ENCODE peak calls at places on chromosomes 13 and 19, in six cellular contexts. U is neuronal stem cell, A is mesenchymal stem cell, B is H9, O is H1, J is trophoblast cell. K is an unnamed sample.

GRCh38 chr13:33276581-33276980 is 9.0 kb downstream of the STARD13 start:
- DNase-seq in A (no peak), O (no peak), J (no peak), B (no peak), U (no peak), K (no peak)

GRCh38 chr19:50639121-50640112 is at the start of gene SYT3:
- DNase-seq in A (no peak), J (no peak), O (no peak), U (peak), B (peak), K (peak)

GRCh38 chr13:101545521-101545920 is 93.0 kb downstream of the ITGBL1 start:
- DNase-seq in J (no peak), U (no peak), O (no peak), A (no peak), B (no peak), K (peak)

GRCh38 chr13:77429320-77430142 is 102.6 kb upstream of the MYCBP2 start:
- DNase-seq in B (no peak), U (no peak), J (no peak), O (no peak), A (no peak), K (no peak)

GRCh38 chr19:17866312-17867012 is 5.3 kb upstream of the SLC5A5 start:
- DNase-seq in B (no peak), A (no peak), U (no peak), O (no peak), J (no peak), K (no peak)

GRCh38 chr19:29823581-29824330 is 12.0 kb downstream of the CCNE1 start:
- DNase-seq in U (no peak), B (no peak), A (no peak), J (no peak), O (no peak), K (no peak)

GRCh38 chr19:23118400-23118799 is 1.6 kb downstream of the ZNF730 start:
- DNase-seq in B (peak), O (peak), U (no peak), A (no peak), J (peak), K (no peak)

GRCh38 chr19:41426952-41427646 is at the start of gene B3GNT8:
- DNase-seq in U (peak), A (peak), J (peak), B (peak), O (peak), K (peak)

GRCh38 chr13:93368705-93369104 is 142.1 kb downstream of the GPC6 start:
- DNase-seq in U (no peak), J (no peak), A (no peak), O (no peak), B (no peak), K (no peak)

GRCh38 chr19:8641908-8642547 is 11.6 kb downstream of the NFILZ start:
- DNase-seq in B (no peak), O (no peak), J (no peak), A (peak), U (no peak), K (peak)

GRCh38 chr13:45108716-45109706 is 11.3 kb upstream of the GTF2F2 start:
- DNase-seq in B (peak), O (no peak), J (no peak), A (peak), U (no peak), K (peak)

GRCh38 chr19:7624810-7625209 is 4.5 kb downstream of the XAB2 start:
- DNase-seq in J (no peak), O (no peak), A (no peak), B (no peak), U (no peak), K (no peak)

GRCh38 chr19:7620442-7621412 is 8.6 kb downstream of the XAB2 start:
- DNase-seq in B (no peak), A (no peak), J (no peak), U (no peak), O (no peak), K (no peak)

GRCh38 chr19:7623725-7624603 is 5.4 kb downstream of the XAB2 start:
- DNase-seq in O (no peak), J (no peak), B (no peak), A (no peak), U (no peak), K (no peak)

GRCh38 chr19:7625763-7626372 is 3.5 kb downstream of the XAB2 start:
- DNase-seq in B (no peak), A (no peak), U (no peak), J (no peak), O (no peak), K (no peak)

GRCh38 chr19:7622933-7623685 is 6.2 kb downstream of the XAB2 start:
- DNase-seq in B (no peak), A (no peak), O (no peak), U (no peak), J (no peak), K (no peak)
- H3K14ac ChIP-seq in B (no peak), A (no peak), O (no peak), U (no peak), J (no peak), K (no peak)

GRCh38 chr13:25394661-25395060 is 22.9 kb downstream of the ATP8A2 start:
- DNase-seq in J (no peak), B (no peak), U (no peak), O (no peak), A (no peak), K (no peak)

GRCh38 chr13:25397763-25398162 is 26.0 kb downstream of the ATP8A2 start:
- DNase-seq in A (no peak), O (no peak), B (no peak), J (no peak), U (no peak), K (no peak)

DNA sequence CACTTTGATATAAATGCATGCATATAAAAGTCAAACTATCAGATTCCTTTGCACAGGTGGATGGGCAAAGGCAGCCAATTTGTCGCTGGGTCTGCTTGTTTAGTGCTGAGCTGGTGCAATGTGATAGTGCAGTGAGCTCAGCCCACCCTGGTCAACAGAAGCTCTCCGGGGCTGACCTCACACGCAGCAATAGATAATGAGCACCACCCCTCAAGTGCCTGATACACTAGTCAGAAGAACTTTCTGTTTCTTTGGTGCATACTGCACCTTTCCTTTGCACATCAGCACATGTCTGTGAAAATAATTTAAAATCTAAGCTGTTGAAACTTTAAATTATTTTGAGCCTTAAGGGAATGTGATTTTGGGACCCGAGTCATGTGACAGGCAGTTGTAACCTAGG is 20.2 kb downstream of the ATP8A2 start:
- DNase-seq in J (no peak), A (no peak), B (no peak), U (no peak), O (no peak), K (no peak)
- H3K14ac ChIP-seq in J (no peak), A (no peak), B (no peak), U (no peak), O (no peak), K (no peak)

GRCh38 chr19:36120984-36121358 is 5.7 kb downstream of the TBCB start:
- DNase-seq in O (no peak), U (no peak), B (no peak), A (no peak), J (no peak), K (no peak)

GRCh38 chr19:36115453-36116343 is at the start of gene TBCB:
- DNase-seq in U (no peak), B (no peak), A (peak), O (no peak), J (no peak), K (peak)

GRCh38 chr19:36116344-36116637 is 1.0 kb downstream of the TBCB start:
- DNase-seq in U (no peak), B (no peak), A (no peak), J (no peak), O (no peak), K (no peak)

GRCh38 chr19:36121486-36122124 is 6.3 kb downstream of the TBCB start:
- DNase-seq in U (no peak), J (no peak), B (no peak), O (no peak), A (no peak), K (no peak)

DNA sequence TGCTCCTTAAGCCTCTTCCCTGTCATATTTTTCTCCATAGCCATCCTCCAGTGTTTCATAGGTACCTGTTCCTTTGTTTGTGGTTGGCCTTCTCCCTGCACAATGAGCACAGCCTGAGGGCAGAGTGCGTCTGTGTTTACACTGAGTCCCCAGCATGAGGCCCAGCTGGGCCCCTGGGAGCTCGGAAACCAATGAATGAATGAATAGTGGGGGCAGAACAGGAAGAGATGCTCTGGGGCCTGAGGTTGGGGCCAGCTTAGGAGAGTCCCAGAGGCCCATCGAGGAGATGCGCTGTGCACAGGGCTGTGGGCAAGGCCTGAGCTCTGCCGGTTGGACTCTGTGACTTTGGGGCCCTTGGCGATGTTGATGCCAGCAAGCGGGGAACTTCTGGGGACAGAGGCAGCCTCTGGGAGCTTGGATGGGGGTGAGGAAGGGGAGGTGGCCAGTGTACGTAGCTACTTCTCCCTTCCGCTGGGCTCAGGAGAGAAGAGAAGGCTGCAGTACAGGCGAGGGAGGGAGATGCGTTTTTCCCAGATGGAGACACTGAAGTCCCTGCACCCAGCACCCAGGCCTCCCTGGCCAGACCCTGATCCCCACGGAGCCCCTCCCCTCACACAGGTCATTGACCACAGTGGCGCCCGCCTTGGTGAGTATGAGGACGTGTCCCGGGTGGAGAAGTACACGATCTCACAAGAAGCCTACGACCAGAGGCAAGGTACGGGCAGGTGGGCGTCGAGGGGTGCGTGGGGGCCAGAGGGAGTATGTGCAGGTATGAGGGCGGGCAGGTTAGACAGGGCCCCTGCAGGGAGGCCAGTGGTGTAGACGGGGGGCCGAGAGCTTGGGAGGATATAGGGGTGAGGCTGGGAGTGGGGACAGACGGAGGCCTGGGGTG is 5.1 kb downstream of the TBCB start:
- DNase-seq in B (no peak), A (no peak), U (no peak), O (no peak), J (no peak), K (no peak)
- H3K14ac ChIP-seq in B (no peak), A (peak), U (peak), O (no peak), J (no peak), K (no peak)

GRCh38 chr13:40341501-40341900 is 324.9 kb downstream of the FOXO1 start:
- DNase-seq in B (no peak), A (no peak), U (peak), J (no peak), O (no peak), K (no peak)
- H3K14ac ChIP-seq in B (no peak), A (no peak), U (no peak), J (peak), O (no peak), K (no peak)